ENCODE peak calls at places on chromosomes 2 and 18, in eight cellular contexts. F, U, W, M, N, J, E and X are unnamed samples.

GRCh38 chr2:114316532-114317300 is 125.7 kb upstream of the DPP10 start:
- DNase-seq in U (no peak), E (no peak), N (no peak), F (no peak), M (no peak), W (no peak), J (no peak), X (no peak)

GRCh38 chr2:167814881-167815718 is 432.3 kb downstream of the STK39 start:
- DNase-seq in J (no peak), W (no peak), U (no peak), F (no peak), E (no peak), M (no peak), N (no peak), X (no peak)

GRCh38 chr18:12491611-12492435 is 84.1 kb downstream of the PRELID3A start:
- DNase-seq in E (no peak), M (no peak), F (no peak), N (no peak), U (no peak), J (no peak), W (no peak), X (no peak)

GRCh38 chr2:200590090-200590489 is 4.3 kb downstream of the AOX1 start:
- DNase-seq in W (no peak), U (no peak), N (no peak), M (peak; percentile 70), F (no peak), E (no peak), J (no peak), X (no peak)

GRCh38 chr2:1974391-1974790 is 230.1 kb upstream of the PXDN start:
- DNase-seq in M (no peak), J (no peak), U (no peak), E (peak; percentile 8), W (no peak), N (no peak), F (no peak), X (no peak)

GRCh38 chr2:8119782-8120551 is 561.9 kb upstream of the ID2 start:
- DNase-seq in F (no peak), M (no peak), U (no peak), N (peak; percentile 85), J (peak; percentile 3), W (no peak), E (no peak), X (peak; percentile 13)

GRCh38 chr18:8849696-8850095 is 144.3 kb downstream of the MTCL1 start:
- DNase-seq in E (no peak), U (no peak), N (peak; percentile 31), M (no peak), J (no peak), F (no peak), W (no peak), X (no peak)

GRCh38 chr2:1436369-1436768 is 23.1 kb downstream of the TPO start:
- DNase-seq in F (no peak), M (no peak), N (no peak), J (no peak), E (no peak), W (no peak), U (no peak), X (no peak)

GRCh38 chr2:10688921-10689807 is 611 bp downstream of the NOL10 start:
- DNase-seq in W (no peak), N (peak; percentile 25), J (no peak), F (no peak), U (peak; percentile 29), E (no peak), M (peak; percentile 54), X (no peak)

GRCh38 chr18:41974661-41975286 is 19.7 kb downstream of the PIK3C3 start:
- DNase-seq in E (no peak), N (no peak), W (no peak), U (peak; percentile 28), J (no peak), F (no peak), M (no peak), X (no peak)

GRCh38 chr2:42809876-42810125 is 17.4 kb upstream of the HAAO start:
- DNase-seq in M (peak; percentile 89), J (peak; percentile 76), W (no peak), E (no peak), F (no peak), U (peak; percentile 88), N (peak; percentile 86), X (peak; percentile 86)

GRCh38 chr2:235027558-235028214 is 75.9 kb downstream of the SH3BP4 start:
- DNase-seq in F (peak; percentile 46), M (no peak), N (peak; percentile 74), U (no peak), W (no peak), E (no peak), J (peak; percentile 73), X (peak; percentile 43)

GRCh38 chr2:201796478-201796865 is 9.9 kb upstream of the CDK15 start:
- DNase-seq in N (no peak), F (no peak), U (no peak), W (no peak), E (no peak), M (no peak), J (peak; percentile 9), X (peak; percentile 22)

GRCh38 chr2:197515277-197515797 is 529 bp upstream of the MOB4 start:
- DNase-seq in W (no peak), N (no peak), M (no peak), U (peak; percentile 14), F (no peak), E (no peak), J (no peak), X (no peak)

GRCh38 chr2:157172866-157173578 is 84.5 kb upstream of the GALNT5 start:
- DNase-seq in E (no peak), U (no peak), N (peak; percentile 56), M (no peak), J (no peak), F (no peak), W (no peak), X (no peak)

GRCh38 chr2:34719195-34719594 is 1120.1 kb upstream of the FAM98A start:
- DNase-seq in M (no peak), E (no peak), U (no peak), W (no peak), N (no peak), J (no peak), F (no peak), X (no peak)

GRCh38 chr18:24913507-24914147 is 438.3 kb downstream of the ZNF521 start:
- DNase-seq in W (no peak), E (no peak), M (no peak), U (no peak), N (peak; percentile 52), F (no peak), J (no peak), X (no peak)

GRCh38 chr2:11079131-11079824 is 76.0 kb upstream of the SLC66A3 start:
- DNase-seq in M (no peak), U (no peak), F (no peak), W (no peak), J (no peak), N (no peak), E (peak; percentile 19), X (peak; percentile 20)

GRCh38 chr2:54329482-54330225 is 73.6 kb upstream of the TSPYL6 start:
- DNase-seq in F (no peak), E (no peak), N (peak; percentile 4), M (no peak), U (no peak), J (peak; percentile 55), W (no peak), X (no peak)

GRCh38 chr2:233892793-233893192 is 24.4 kb upstream of the TRPM8 start:
- DNase-seq in M (no peak), F (no peak), E (no peak), J (no peak), W (no peak), U (no peak), N (peak; percentile 74), X (peak; percentile 9)

GRCh38 chr2:121872651-121873050 is 117.2 kb downstream of the TSN start:
- DNase-seq in F (no peak), E (no peak), W (no peak), N (no peak), M (no peak), J (no peak), U (no peak), X (no peak)

GRCh38 chr2:225010804-225011203 is 31.5 kb downstream of the DOCK10 start:
- DNase-seq in E (no peak), M (no peak), N (peak; percentile 80), U (no peak), J (peak; percentile 69), W (no peak), F (no peak), X (no peak)

GRCh38 chr2:172086349-172087190 is 1.3 kb downstream of the DLX1 start:
- DNase-seq in E (no peak), J (no peak), W (peak; percentile 49), M (no peak), F (no peak), N (peak; percentile 31), U (peak; percentile 59), X (peak; percentile 62)

GRCh38 chr2:236365258-236366048 is 101.2 kb upstream of the ASB18 start:
- DNase-seq in F (no peak), N (no peak), J (no peak), U (no peak), E (no peak), M (no peak), W (no peak), X (no peak)

GRCh38 chr2:152425765-152426710 is 91.1 kb downstream of the FMNL2 start:
- DNase-seq in F (no peak), U (no peak), E (no peak), M (no peak), W (no peak), N (peak; percentile 59), J (no peak), X (no peak)